ENCODE peak calls at places on chromosome 18, in seven cellular contexts. Q, R, L, V, T, N and B are unnamed samples.

GRCh38 chr18:77700051-77700450 is 450.4 kb downstream of the GALR1 start:
- DNase-seq in Q (no peak), R (no peak), L (no peak), V (no peak), T (no peak), N (no peak), B (no peak)

GRCh38 chr18:49859725-49860124 is 46.4 kb upstream of the ACAA2 start:
- DNase-seq in Q (no peak), R (no peak), L (no peak), V (no peak), T (no peak), N (no peak), B (no peak)

GRCh38 chr18:14978962-14979535 is 231.1 kb downstream of the ANKRD30B start:
- DNase-seq in Q (no peak), R (no peak), L (peak), V (no peak), T (no peak), N (peak), B (peak)

GRCh38 chr18:70920840-70921374 is 632.1 kb downstream of the SOCS6 start:
- DNase-seq in Q (no peak), R (no peak), L (no peak), V (no peak), T (no peak), N (no peak), B (no peak)

GRCh38 chr18:42861259-42861658 is 254.2 kb downstream of the RIT2 start:
- DNase-seq in Q (no peak), R (no peak), L (no peak), V (no peak), T (no peak), N (no peak), B (no peak)

GRCh38 chr18:23837591-23837990 is 148.3 kb downstream of the LAMA3 start:
- DNase-seq in Q (no peak), R (no peak), L (peak), V (no peak), T (no peak), N (no peak), B (no peak)

GRCh38 chr18:70197042-70197441 is 8.4 kb downstream of the RTTN start:
- DNase-seq in Q (no peak), R (no peak), L (no peak), V (no peak), T (no peak), N (no peak), B (no peak)

GRCh38 chr18:58221060-58221725 is 177.2 kb downstream of the NEDD4L start:
- DNase-seq in Q (peak), R (no peak), L (no peak), V (no peak), T (no peak), N (no peak), B (peak)

GRCh38 chr18:8329186-8329771 is 280.0 kb upstream of the RAB12 start:
- DNase-seq in Q (no peak), R (no peak), L (peak), V (no peak), T (no peak), N (no peak), B (no peak)

GRCh38 chr18:45480219-45481015 is 134.9 kb upstream of the SLC14A2 start:
- DNase-seq in Q (no peak), R (no peak), L (no peak), V (no peak), T (no peak), N (no peak), B (no peak)

GRCh38 chr18:47163241-47163640 is 12.9 kb downstream of the IER3IP1 start:
- DNase-seq in Q (peak), R (no peak), L (peak), V (no peak), T (no peak), N (no peak), B (no peak)

GRCh38 chr18:77203071-77203470 is 46.6 kb upstream of the GALR1 start:
- DNase-seq in Q (no peak), R (no peak), L (peak), V (no peak), T (no peak), N (no peak), B (no peak)

GRCh38 chr18:10851824-10852225 is 297.5 kb downstream of the PIEZO2 start:
- DNase-seq in Q (no peak), R (no peak), L (peak), V (no peak), T (peak), N (no peak), B (peak)

GRCh38 chr18:69402219-69402989 is 1.7 kb downstream of the DOK6 start:
- DNase-seq in Q (no peak), R (no peak), L (peak), V (peak), T (peak), N (no peak), B (peak)

GRCh38 chr18:875912-876311 is 28.8 kb upstream of the ADCYAP1 start:
- DNase-seq in Q (no peak), R (no peak), L (no peak), V (no peak), T (no peak), N (no peak), B (no peak)

GRCh38 chr18:49837889-49838288 is 24.6 kb upstream of the ACAA2 start:
- DNase-seq in Q (peak), R (no peak), L (no peak), V (no peak), T (no peak), N (no peak), B (no peak)

GRCh38 chr18:48161911-48162698 is 231.6 kb upstream of the SMAD2 start:
- DNase-seq in Q (no peak), R (no peak), L (no peak), V (no peak), T (peak), N (peak), B (peak)

GRCh38 chr18:74976331-74976909 is 232.5 kb downstream of the PTGR3 start:
- DNase-seq in Q (no peak), R (no peak), L (no peak), V (no peak), T (no peak), N (no peak), B (no peak)

GRCh38 chr18:58745914-58746313 is 74.6 kb downstream of the MALT1 start:
- DNase-seq in Q (no peak), R (no peak), L (no peak), V (no peak), T (no peak), N (no peak), B (no peak)

GRCh38 chr18:9173770-9174233 is 37.2 kb downstream of the ANKRD12 start:
- DNase-seq in Q (no peak), R (no peak), L (no peak), V (no peak), T (no peak), N (no peak), B (no peak)

GRCh38 chr18:79246309-79247108 is 149.2 kb upstream of the NFATC1 start:
- DNase-seq in Q (peak), R (peak), L (peak), V (peak), T (peak), N (peak), B (peak)

GRCh38 chr18:49788327-49788908 is 24.9 kb downstream of the ACAA2 start:
- DNase-seq in Q (no peak), R (no peak), L (no peak), V (no peak), T (no peak), N (no peak), B (no peak)

GRCh38 chr18:58901143-58901542 is 36.5 kb downstream of the ZNF532 start:
- DNase-seq in Q (no peak), R (no peak), L (no peak), V (no peak), T (no peak), N (no peak), B (no peak)

GRCh38 chr18:41714872-41715271 is 240.2 kb upstream of the PIK3C3 start:
- DNase-seq in Q (no peak), R (no peak), L (no peak), V (no peak), T (no peak), N (no peak), B (no peak)

GRCh38 chr18:58186258-58186948 is 142.4 kb downstream of the NEDD4L start:
- DNase-seq in Q (peak), R (no peak), L (peak), V (no peak), T (peak), N (no peak), B (no peak)

GRCh38 chr18:77164762-77165485 is 32.3 kb upstream of the MBP start:
- DNase-seq in Q (no peak), R (no peak), L (no peak), V (no peak), T (no peak), N (no peak), B (no peak)

GRCh38 chr18:74268933-74269620 is 22.7 kb downstream of the CYB5A start:
- DNase-seq in Q (no peak), R (no peak), L (no peak), V (no peak), T (no peak), N (no peak), B (no peak)

GRCh38 chr18:32139835-32140283 is 48.2 kb downstream of the RNF138 start:
- DNase-seq in Q (no peak), R (no peak), L (no peak), V (no peak), T (no peak), N (no peak), B (peak)

GRCh38 chr18:7904529-7904928 is 337.4 kb downstream of the PTPRM start:
- DNase-seq in Q (peak), R (no peak), L (peak), V (no peak), T (no peak), N (no peak), B (no peak)

GRCh38 chr18:1408331-1408835 is 503.7 kb downstream of the ADCYAP1 start:
- DNase-seq in Q (no peak), R (no peak), L (no peak), V (no peak), T (no peak), N (no peak), B (no peak)

GRCh38 chr18:74126684-74127482 is 20.8 kb downstream of the FBXO15 start:
- DNase-seq in Q (no peak), R (no peak), L (no peak), V (no peak), T (no peak), N (no peak), B (no peak)

GRCh38 chr18:31213641-31214040 is 51.0 kb upstream of the DSC1 start:
- DNase-seq in Q (no peak), R (no peak), L (no peak), V (no peak), T (no peak), N (no peak), B (no peak)

GRCh38 chr18:80191264-80191663 is 56.0 kb downstream of the PARD6G start:
- DNase-seq in Q (no peak), R (no peak), L (no peak), V (no peak), T (no peak), N (no peak), B (no peak)